ENCODE peak calls at places on chromosomes 13 and 19, in ten cellular contexts. O, C, X, B, U, N, D, Z, S and I are unnamed samples. For H3K4me1, the result is how much of the 10 kb centered on the place peaks cover.

GRCh38 chr13:33262997-33263396 is 22.6 kb downstream of the STARD13 start:
- DNase-seq in O (no peak), C (no peak), X (no peak), B (no peak), U (no peak), N (no peak), D (no peak), Z (no peak), S (no peak), I (no peak)

GRCh38 chr19:10290439-10290875 is 705 bp downstream of the ICAM5 start:
- DNase-seq in O (no peak), C (no peak), X (peak), B (peak), U (no peak), N (no peak), D (no peak), Z (peak), S (no peak), I (no peak)

GRCh38 chr19:48826606-48827020 is 9.7 kb downstream of the HSD17B14 start:
- DNase-seq in O (no peak), C (no peak), X (no peak), B (peak), U (no peak), N (no peak), D (no peak), Z (peak), S (no peak), I (no peak)

GRCh38 chr13:29905845-29906244 is 55.4 kb upstream of the UBL3 start:
- DNase-seq in O (no peak), C (peak), X (no peak), B (no peak), U (no peak), N (no peak), D (no peak), Z (no peak), S (no peak), I (peak)

GRCh38 chr13:113927661-113928581 is 46.0 kb downstream of the C13orf46 start:
- DNase-seq in O (no peak), C (peak), X (no peak), B (no peak), U (no peak), N (no peak), D (peak), Z (peak), S (peak), I (no peak)

GRCh38 chr13:94525781-94526180 is 46.3 kb upstream of the DCT start:
- DNase-seq in O (no peak), C (no peak), X (no peak), B (no peak), U (no peak), N (no peak), D (no peak), Z (no peak), S (no peak), I (no peak)

GRCh38 chr13:113851480-113851803 is 12.4 kb downstream of the GAS6 start:
- DNase-seq in O (no peak), C (no peak), X (no peak), B (no peak), U (peak), N (no peak), D (no peak), Z (no peak), S (no peak), I (no peak)

GRCh38 chr19:38209671-38210457 is 14.2 kb downstream of the DPF1 start:
- DNase-seq in O (peak), C (peak), X (peak), B (peak), U (peak), N (peak), D (peak), Z (peak), S (no peak), I (peak)

GRCh38 chr13:113040597-113041292 is 64.8 kb upstream of the F7 start:
- DNase-seq in O (peak), C (no peak), X (no peak), B (no peak), U (no peak), N (no peak), D (no peak), Z (no peak), S (no peak), I (no peak)

GRCh38 chr13:48542581-48543341 is 9.9 kb upstream of the RCBTB2 start:
- DNase-seq in O (peak), C (peak), X (peak), B (peak), U (peak), N (no peak), D (peak), Z (peak), S (no peak), I (peak)

GRCh38 chr13:41603917-41604316 is 146.6 kb downstream of the RGCC start:
- DNase-seq in O (no peak), C (peak), X (no peak), B (no peak), U (no peak), N (no peak), D (no peak), Z (no peak), S (peak), I (no peak)

GRCh38 chr19:5001547-5002131 is 32.7 kb downstream of the KDM4B start:
- DNase-seq in O (no peak), C (peak), X (no peak), B (peak), U (no peak), N (no peak), D (no peak), Z (peak), S (no peak), I (no peak)

GRCh38 chr13:79108914-79109643 is 297.0 kb downstream of the RBM26 start:
- DNase-seq in O (no peak), C (no peak), X (no peak), B (no peak), U (no peak), N (no peak), D (no peak), Z (no peak), S (no peak), I (no peak)

GRCh38 chr19:41887711-41888382 is 4.9 kb downstream of the ARHGEF1 start:
- DNase-seq in O (no peak), C (peak), X (no peak), B (no peak), U (no peak), N (no peak), D (peak), Z (peak), S (peak), I (no peak)

GRCh38 chr13:54687173-54687572 is 1658.6 kb downstream of the OLFM4 start:
- DNase-seq in O (no peak), C (no peak), X (no peak), B (no peak), U (no peak), N (no peak), D (no peak), Z (no peak), S (no peak), I (no peak)

GRCh38 chr19:39301562-39301961 is 5.4 kb downstream of the IFNL1 start:
- DNase-seq in O (no peak), C (no peak), X (no peak), B (no peak), U (no peak), N (no peak), D (no peak), Z (no peak), S (no peak), I (no peak)

GRCh38 chr19:16127080-16127479 is 15.4 kb downstream of the RAB8A start:
- DNase-seq in O (no peak), C (no peak), X (no peak), B (no peak), U (no peak), N (no peak), D (no peak), Z (no peak), S (no peak), I (no peak)

GRCh38 chr19:30437869-30438268 is 65.7 kb downstream of the ZNF536 start:
- DNase-seq in O (no peak), C (no peak), X (no peak), B (no peak), U (no peak), N (no peak), D (no peak), Z (peak), S (no peak), I (no peak)

GRCh38 chr19:30085394-30085793 is 143.4 kb downstream of the URI1 start:
- DNase-seq in O (peak), C (peak), X (no peak), B (peak), U (no peak), N (no peak), D (peak), Z (peak), S (no peak), I (no peak)

GRCh38 chr19:41930926-41931592 is 2.8 kb upstream of the ERFL start:
- DNase-seq in O (no peak), C (no peak), X (no peak), B (no peak), U (no peak), N (no peak), D (no peak), Z (peak), S (no peak), I (no peak)

GRCh38 chr19:3176715-3177501 is 1.7 kb upstream of the S1PR4 start:
- DNase-seq in O (no peak), C (peak), X (no peak), B (no peak), U (no peak), N (no peak), D (peak), Z (no peak), S (no peak), I (no peak)

GRCh38 chr19:48274173-48274572 is 4.3 kb downstream of the ZNF114 start:
- DNase-seq in O (no peak), C (peak), X (no peak), B (no peak), U (no peak), N (no peak), D (no peak), Z (no peak), S (no peak), I (no peak)

GRCh38 chr19:14165986-14166385 is 29.6 kb upstream of the ASF1B start:
- DNase-seq in O (no peak), C (no peak), X (no peak), B (no peak), U (no peak), N (no peak), D (no peak), Z (no peak), S (no peak), I (no peak)

GRCh38 chr19:55406869-55407624 is 541 bp downstream of the UBE2S start:
- DNase-seq in O (no peak), C (no peak), X (peak), B (peak), U (no peak), N (no peak), D (peak), Z (peak), S (no peak), I (no peak)

GRCh38 chr13:73101608-73102007 is 42.8 kb downstream of the KLF5 start:
- DNase-seq in O (no peak), C (no peak), X (no peak), B (no peak), U (no peak), N (no peak), D (no peak), Z (no peak), S (no peak), I (no peak)

GRCh38 chr19:33071887-33072286 is 7.2 kb upstream of the RHPN2 start:
- DNase-seq in O (no peak), C (peak), X (no peak), B (no peak), U (no peak), N (no peak), D (no peak), Z (no peak), S (no peak), I (no peak)

GRCh38 chr13:108006619-108007018 is 208.7 kb downstream of the LIG4 start:
- DNase-seq in O (no peak), C (no peak), X (no peak), B (no peak), U (no peak), N (no peak), D (no peak), Z (no peak), S (no peak), I (no peak)

GRCh38 chr19:12047868-12048267 is 4.9 kb downstream of the ZNF878 start:
- DNase-seq in O (no peak), C (no peak), X (no peak), B (no peak), U (no peak), N (no peak), D (no peak), Z (no peak), S (no peak), I (no peak)

GRCh38 chr19:12055784-12056183 is 3.0 kb upstream of the ZNF878 start:
- DNase-seq in O (no peak), C (no peak), X (no peak), B (no peak), U (no peak), N (no peak), D (no peak), Z (no peak), S (no peak), I (no peak)

GRCh38 chr19:12052057-12052570 is 647 bp downstream of the ZNF878 start:
- DNase-seq in O (no peak), C (peak), X (no peak), B (no peak), U (no peak), N (no peak), D (no peak), Z (no peak), S (no peak), I (no peak)

DNA sequence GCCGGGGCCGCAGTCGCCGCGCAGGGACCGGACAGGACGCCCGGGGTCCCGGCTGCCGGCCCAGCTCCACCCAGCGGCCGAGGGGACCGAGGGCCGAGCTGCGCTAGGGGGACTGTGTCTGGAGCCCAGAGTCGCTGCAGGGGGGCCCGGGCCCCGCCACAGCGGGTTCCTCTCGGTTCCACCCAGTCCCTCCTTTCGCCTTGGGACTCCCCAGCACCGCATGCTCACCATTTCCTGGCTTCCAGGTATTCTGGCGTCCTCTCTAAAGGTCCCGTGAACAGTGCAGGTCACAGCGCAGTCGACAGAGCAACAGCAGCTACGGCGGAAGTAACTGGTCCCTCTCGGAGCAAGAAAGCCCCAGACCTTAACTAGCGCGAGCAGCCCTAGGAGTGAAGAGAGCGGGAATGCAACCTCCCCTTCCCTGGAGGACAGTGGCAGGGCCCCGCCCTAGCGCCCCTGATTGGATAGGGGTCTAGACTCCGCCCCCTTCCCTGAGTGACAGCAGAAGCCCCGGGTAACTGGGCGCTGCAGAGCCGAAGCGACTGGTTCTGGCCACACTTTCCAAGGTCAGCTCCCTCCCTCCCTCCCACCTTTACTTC is at the start of gene ZNF878:
- DNase-seq in O (peak), C (peak), X (peak), B (peak), U (peak), N (peak), D (peak), Z (peak), S (no peak), I (peak)
- H3K4me3 ChIP-seq in O (peak), C (peak), X (peak), B (peak), U (peak), N (peak), D (peak), Z (peak), S (peak), I (peak)

DNA sequence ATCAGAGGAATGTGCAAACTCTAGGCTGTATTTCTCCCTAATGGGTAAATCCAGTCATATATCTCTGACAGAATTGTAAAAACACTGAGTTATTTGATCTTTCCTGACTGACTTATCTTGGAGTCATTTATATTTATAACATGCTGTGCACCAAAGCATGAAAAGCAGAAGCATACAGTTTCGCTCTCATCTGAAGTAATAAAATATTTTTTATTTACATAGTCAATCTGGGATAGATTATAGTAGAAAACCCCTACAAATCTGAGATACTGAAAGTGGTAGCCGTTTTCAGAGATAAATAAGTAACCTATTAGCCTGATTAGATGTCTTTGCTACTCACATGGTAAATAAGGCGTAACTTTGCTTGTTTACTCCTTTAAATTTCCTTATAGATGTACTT is 35.0 kb downstream of the LRCH1 start:
- DNase-seq in O (no peak), C (peak), X (no peak), B (no peak), U (no peak), N (no peak), D (no peak), Z (no peak), S (no peak), I (no peak)
- H3K4me1 ChIP-seq in O (under half), C (under half), X (under half), B (under half), U (under half), N (under half), D (under half), Z (under half), S (under half), I (under half)

GRCh38 chr19:45710731-45711130 is 18.3 kb downstream of the QPCTL start:
- DNase-seq in O (no peak), C (no peak), X (no peak), B (no peak), U (no peak), N (no peak), D (no peak), Z (no peak), S (no peak), I (no peak)

GRCh38 chr19:45705115-45705514 is 12.6 kb downstream of the QPCTL start:
- DNase-seq in O (no peak), C (no peak), X (no peak), B (no peak), U (no peak), N (no peak), D (no peak), Z (no peak), S (no peak), I (no peak)

DNA sequence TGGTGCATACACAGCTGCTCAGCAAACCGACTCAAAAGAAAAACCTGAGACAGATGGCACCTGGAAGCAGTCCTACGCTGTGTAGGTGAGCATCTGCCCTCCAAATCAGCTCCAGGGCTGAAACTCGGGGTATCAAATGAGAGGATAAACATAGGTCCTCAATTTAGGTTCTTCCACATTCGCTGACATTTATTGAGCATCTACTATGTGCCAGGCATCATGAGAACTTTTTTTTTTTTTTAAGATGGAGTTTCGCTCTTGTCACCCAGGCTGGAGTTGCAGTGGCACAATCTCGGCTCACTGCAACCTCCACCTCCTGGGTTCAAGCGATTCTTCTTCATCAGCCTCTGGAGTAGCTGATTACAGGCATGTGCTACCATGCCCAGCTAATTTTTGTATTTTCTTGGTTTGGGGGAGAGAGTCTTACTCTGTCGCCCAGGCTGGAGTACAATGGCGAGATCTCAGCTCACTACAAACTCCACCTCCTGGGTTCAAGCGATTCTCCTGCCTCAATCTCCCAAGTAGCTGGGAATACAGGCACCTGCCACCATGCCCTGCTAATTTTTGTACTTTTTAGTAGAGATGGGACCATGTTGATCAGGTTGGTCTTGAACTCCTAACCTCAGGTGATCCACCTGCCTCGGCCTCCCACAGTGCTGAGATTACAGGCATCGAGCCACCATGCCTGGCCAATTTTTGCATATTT is 13.4 kb downstream of the QPCTL start:
- DNase-seq in O (no peak), C (no peak), X (no peak), B (no peak), U (no peak), N (no peak), D (no peak), Z (no peak), S (no peak), I (no peak)
- H3K4me3 ChIP-seq in O (no peak), C (no peak), X (no peak), B (no peak), U (no peak), N (no peak), D (no peak), Z (no peak), S (no peak), I (no peak)

DNA sequence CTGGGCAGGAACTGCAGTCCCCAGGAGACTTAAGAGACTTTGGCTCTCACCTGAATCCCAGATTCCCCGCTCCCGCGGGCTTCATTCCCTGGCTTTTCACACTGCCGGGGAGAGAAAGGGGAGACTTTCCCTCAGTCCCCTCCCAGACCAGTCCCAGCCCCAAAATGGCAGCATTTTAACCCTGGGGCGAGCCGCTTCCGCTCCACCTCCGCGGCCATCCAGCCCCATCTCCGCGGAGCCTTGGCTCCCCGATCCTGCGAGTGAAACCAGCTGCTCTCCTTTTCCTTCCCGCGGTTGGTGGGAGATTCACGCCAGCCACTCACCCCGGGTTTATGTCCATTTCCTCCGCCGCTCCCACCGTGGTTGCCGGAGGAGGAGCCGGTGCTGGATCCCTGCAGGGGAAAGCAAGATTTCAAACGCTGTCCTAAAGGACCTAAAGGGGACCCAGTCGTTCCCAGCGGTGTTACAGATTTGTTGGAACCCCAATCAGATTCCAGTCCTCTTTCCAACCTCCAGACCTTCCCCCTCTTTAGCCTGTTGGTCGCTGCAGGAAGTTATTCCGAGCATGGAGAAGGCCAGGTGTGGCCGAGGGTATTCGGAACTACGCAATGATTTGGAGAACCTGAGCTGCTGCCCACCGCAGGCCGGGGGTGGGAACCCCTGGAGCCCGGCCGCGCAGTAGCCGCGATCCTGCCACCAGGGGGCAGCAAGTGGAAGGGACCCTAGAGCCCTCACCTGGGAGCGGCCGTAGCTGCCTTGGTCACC is 3.4 kb downstream of the DMKN start:
- DNase-seq in O (peak), C (peak), X (peak), B (peak), U (peak), N (no peak), D (peak), Z (peak), S (peak), I (peak)
- H3K4me1 ChIP-seq in O (under half), C (under half), X (under half), B (under half), U (under half), N (under half), D (under half), Z (under half), S (under half), I (under half)